ENCODE peak calls at places on chromosomes 7 and 10, in five cellular contexts. C is uterus, K is HCT116, P is GM06990, F is endothelial cell of umbilical vein. O is an unnamed sample.

GRCh38 chr7:120180221-120180620 is 92.8 kb upstream of the KCND2 start:
- DNase-seq in F (no peak), P (no peak), C (no peak), K (no peak), O (no peak)

GRCh38 chr10:48389272-48389671 is 82.8 kb downstream of the MAPK8 start:
- DNase-seq in P (no peak), F (peak; percentile 11), C (no peak), K (no peak), O (no peak)

GRCh38 chr7:114086491-114086905 is 167.7 kb upstream of the PPP1R3A start:
- DNase-seq in P (peak; percentile 35), C (peak; percentile 30), F (no peak), K (no peak), O (no peak)

GRCh38 chr7:17716816-17717215 is 223.5 kb downstream of the SNX13 start:
- DNase-seq in F (no peak), C (no peak), P (no peak), K (no peak), O (no peak)

GRCh38 chr7:70640266-70640833 is 491.6 kb upstream of the GALNT17 start:
- DNase-seq in F (no peak), K (no peak), C (no peak), P (no peak), O (no peak)

GRCh38 chr7:51062222-51062987 is 254.2 kb downstream of the COBL start:
- DNase-seq in F (no peak), P (no peak), K (no peak), C (no peak), O (no peak)

GRCh38 chr10:28410420-28411135 is 107.7 kb upstream of the MPP7 start:
- DNase-seq in K (no peak), C (no peak), P (no peak), F (no peak), O (peak; percentile 96)

GRCh38 chr10:48809261-48809660 is 124.6 kb downstream of the WDFY4 start:
- DNase-seq in C (no peak), K (no peak), P (no peak), F (no peak), O (no peak)

GRCh38 chr7:82317760-82318159 is 125.8 kb downstream of the CACNA2D1 start:
- DNase-seq in P (no peak), C (no peak), K (no peak), F (no peak), O (no peak)

GRCh38 chr10:121696854-121697253 is 98.6 kb upstream of the FGFR2 start:
- DNase-seq in P (no peak), C (no peak), K (peak; percentile 55), F (peak; percentile 7), O (no peak)
- TF ChIP-seq CTCF in P (peak; percentile 54), C (peak; percentile 16), K (peak; percentile 56), F (peak; percentile 32), O (peak; percentile 34)

GRCh38 chr7:148261996-148262688 is 328.4 kb upstream of the C7orf33 start:
- DNase-seq in F (no peak), P (no peak), C (no peak), K (no peak), O (no peak)

GRCh38 chr7:148262721-148263229 is 327.8 kb upstream of the C7orf33 start:
- DNase-seq in C (peak; percentile 74), K (peak; percentile 31), P (peak; percentile 41), F (peak; percentile 12), O (no peak)

GRCh38 chr7:148256433-148256832 is 334.1 kb upstream of the C7orf33 start:
- DNase-seq in F (no peak), K (no peak), C (no peak), P (no peak), O (no peak)

GRCh38 chr7:148261523-148261922 is 329.0 kb upstream of the C7orf33 start:
- DNase-seq in F (no peak), C (no peak), K (no peak), P (no peak), O (no peak)

GRCh38 chr7:148260605-148261004 is 330.0 kb upstream of the C7orf33 start:
- DNase-seq in C (peak; percentile 54), F (no peak), P (no peak), K (no peak), O (no peak)
- TF ChIP-seq CTCF in C (no peak), F (no peak), P (no peak), K (no peak), O (no peak)

GRCh38 chr7:134195252-134195651 is 68.1 kb downstream of the LRGUK start:
- DNase-seq in P (no peak), F (no peak), K (no peak), C (no peak), O (no peak)

GRCh38 chr7:134196439-134196838 is 69.3 kb downstream of the LRGUK start:
- DNase-seq in K (no peak), P (no peak), C (no peak), F (no peak), O (no peak)

GRCh38 chr7:134201569-134202261 is 74.6 kb downstream of the LRGUK start:
- DNase-seq in P (no peak), K (no peak), C (no peak), F (no peak), O (no peak)

GRCh38 chr7:134200970-134201369 is 73.8 kb downstream of the LRGUK start:
- DNase-seq in P (no peak), C (no peak), K (no peak), F (no peak), O (no peak)

DNA sequence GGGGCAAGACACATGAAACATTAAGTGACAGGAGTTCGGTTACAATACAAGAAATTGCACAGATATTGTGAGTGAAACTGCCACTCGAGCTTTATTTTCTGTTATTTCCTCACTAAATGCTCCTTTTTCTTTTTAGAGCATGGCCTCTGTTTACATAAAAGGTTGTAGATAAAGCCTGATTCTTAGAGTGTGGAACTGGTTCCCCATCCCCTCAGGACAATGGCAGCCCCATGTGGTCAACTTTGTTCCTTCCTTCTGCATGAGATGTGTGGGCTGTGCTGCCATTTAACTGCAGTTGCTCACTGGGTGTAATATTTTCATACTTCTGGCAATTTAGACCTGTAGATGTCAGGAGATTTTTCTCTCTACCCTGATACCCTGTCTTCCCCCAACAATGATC is 70.2 kb downstream of the LRGUK start:
- DNase-seq in P (no peak), C (no peak), K (no peak), F (no peak), O (no peak)
- TF ChIP-seq CTCF in P (no peak), C (no peak), K (no peak), F (no peak), O (no peak)

DNA sequence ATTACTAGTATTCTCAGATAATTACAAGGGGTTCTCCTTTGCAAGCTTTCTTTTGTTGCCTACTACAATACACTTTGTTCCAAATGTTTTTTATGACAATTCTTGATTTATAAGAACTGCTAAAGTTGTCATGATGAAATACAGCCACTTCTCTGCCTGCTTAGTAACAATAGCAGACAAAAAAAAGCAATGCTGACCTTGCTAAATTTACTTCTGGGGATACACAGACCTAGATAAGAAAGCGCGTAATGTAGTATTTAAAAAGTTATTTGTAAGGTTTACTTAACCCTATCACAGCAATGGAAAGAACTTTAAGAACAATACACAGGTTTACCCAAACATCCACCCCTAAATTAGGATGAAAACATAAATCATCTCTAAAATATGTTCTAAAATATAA is 311.1 kb downstream of the DOCK4 start:
- DNase-seq in F (no peak), C (no peak), K (no peak), P (no peak), O (no peak)
- TF ChIP-seq CTCF in F (no peak), C (no peak), K (no peak), P (no peak), O (no peak)

GRCh38 chr10:86941991-86942421 is 15.4 kb downstream of the MMRN2 start:
- DNase-seq in P (no peak), K (no peak), F (no peak), C (no peak), O (no peak)
- TF ChIP-seq CTCF in P (no peak), K (no peak), F (no peak), C (no peak), O (no peak)

O was measured in LNCaP clone FGC.